ENCODE peak calls at places on chromosomes 16 and 17, in six cellular contexts. G, V, P, L, F and Q are unnamed samples.
A peak's percentile ranks its signal among the peaks of the same experiment; 100 is the strongest.

GRCh38 chr17:2063306-2064146 is 8.6 kb downstream of the HIC1 start:
- DNase-seq in L (no peak), G (no peak), F (no peak), V (no peak), P (no peak), Q (no peak)

GRCh38 chr16:66832661-66833305 is 2.0 kb upstream of the NAE1 start:
- DNase-seq in F (no peak), L (no peak), G (peak; percentile 29), V (no peak), P (peak; percentile 80), Q (no peak)

GRCh38 chr16:31376705-31377104 is 16.4 kb upstream of the ITGAD start:
- DNase-seq in L (no peak), G (no peak), V (no peak), P (no peak), F (no peak), Q (no peak)

GRCh38 chr16:11219188-11219587 is 36.8 kb downstream of the SOCS1 start:
- DNase-seq in G (no peak), P (no peak), F (no peak), L (no peak), V (no peak), Q (no peak)

GRCh38 chr16:56366945-56367344 is 58.4 kb downstream of the AMFR start:
- DNase-seq in G (no peak), V (no peak), F (no peak), L (no peak), P (no peak), Q (no peak)

GRCh38 chr16:73432794-73433455 is 385.0 kb upstream of the ZFHX3 start:
- DNase-seq in V (no peak), P (no peak), F (no peak), L (no peak), G (no peak), Q (no peak)

GRCh38 chr17:74632196-74632540 is 8.6 kb upstream of the CD300E start:
- DNase-seq in F (no peak), P (no peak), G (no peak), L (no peak), V (no peak), Q (no peak)

GRCh38 chr16:50326835-50327465 is 41.8 kb downstream of the BRD7 start:
- DNase-seq in P (no peak), G (peak; percentile 58), F (peak; percentile 40), L (no peak), V (no peak), Q (no peak)

GRCh38 chr16:54050281-54051210 is 236.0 kb downstream of the IRX3 start:
- DNase-seq in P (no peak), F (no peak), V (peak; percentile 49), G (no peak), L (no peak), Q (no peak)

GRCh38 chr16:73771676-73772075 is 524.9 kb upstream of the PSMD7 start:
- DNase-seq in V (no peak), G (no peak), L (no peak), F (no peak), P (no peak), Q (no peak)

GRCh38 chr16:78461087-78461486 is 361.6 kb downstream of the WWOX start:
- DNase-seq in P (no peak), G (peak; percentile 1), L (no peak), F (no peak), V (no peak), Q (no peak)

GRCh38 chr17:6569391-6570302 is 13.3 kb upstream of the PITPNM3 start:
- DNase-seq in P (no peak), L (no peak), G (no peak), V (peak; percentile 21), F (no peak), Q (no peak)

GRCh38 chr17:64095144-64095882 is 34.6 kb downstream of the ERN1 start:
- DNase-seq in G (peak; percentile 94), L (no peak), V (no peak), P (peak; percentile 87), F (no peak), Q (peak; percentile 78)

GRCh38 chr16:81530296-81530721 is 85.7 kb downstream of the CMIP start:
- DNase-seq in G (no peak), L (peak; percentile 30), V (no peak), F (no peak), P (no peak), Q (peak; percentile 94)

GRCh38 chr16:50121721-50122445 is 31.2 kb upstream of the TENT4B start:
- DNase-seq in V (no peak), L (no peak), G (no peak), P (no peak), F (no peak), Q (no peak)

GRCh38 chr16:11992008-11992584 is 15.6 kb downstream of the SNX29 start:
- DNase-seq in G (no peak), F (no peak), P (no peak), V (no peak), L (no peak), Q (no peak)

GRCh38 chr16:89290472-89290871 is 73.0 kb downstream of the ZNF778 start:
- DNase-seq in G (no peak), V (no peak), L (no peak), F (no peak), P (no peak), Q (no peak)

GRCh38 chr16:88375236-88376052 is 7.3 kb upstream of the ZNF469 start:
- DNase-seq in P (no peak), V (no peak), L (peak; percentile 28), G (no peak), F (no peak), Q (no peak)

GRCh38 chr17:38584350-38584925 is 21.3 kb downstream of the SRCIN1 start:
- DNase-seq in G (peak; percentile 59), P (peak; percentile 91), L (peak; percentile 77), F (peak; percentile 34), V (no peak), Q (no peak)

GRCh38 chr17:48575673-48576478 is 2.3 kb downstream of the HOXB4 start:
- DNase-seq in L (no peak), G (no peak), P (no peak), V (no peak), F (no peak), Q (no peak)
- H3K27ac ChIP-seq in L (peak overlapping the region; percentile 92), G (no peak overlapping the region), P (no peak overlapping the region), V (no peak overlapping the region), F (no peak overlapping the region), Q (no peak overlapping the region)

DNA sequence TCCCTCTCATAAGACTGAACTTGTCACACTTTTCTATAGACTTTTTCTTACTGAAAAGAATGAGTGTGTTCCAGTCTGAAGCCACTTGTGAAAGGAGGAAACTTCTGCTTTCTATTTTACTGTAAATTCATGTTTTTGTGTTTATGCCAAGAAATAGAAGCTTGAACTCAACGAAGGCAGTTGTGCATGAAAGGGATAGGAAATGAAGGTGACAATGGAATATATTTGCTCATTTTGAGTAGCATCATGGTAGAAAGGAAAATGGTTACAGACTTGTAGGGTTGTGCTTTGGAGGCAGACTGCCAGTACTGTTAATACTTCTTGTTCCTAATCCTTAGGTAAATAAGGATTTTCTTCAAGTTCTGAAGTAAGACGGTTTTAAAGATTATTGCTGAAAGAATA is 8.1 kb downstream of the CLTC start:
- DNase-seq in F (no peak), L (no peak), V (no peak), P (no peak), G (no peak), Q (no peak)
- H3K27ac ChIP-seq in F (no peak overlapping the region), L (peak overlapping the region; percentile 1), V (no peak overlapping the region), P (no peak overlapping the region), G (no peak overlapping the region), Q (no peak overlapping the region)

DNA sequence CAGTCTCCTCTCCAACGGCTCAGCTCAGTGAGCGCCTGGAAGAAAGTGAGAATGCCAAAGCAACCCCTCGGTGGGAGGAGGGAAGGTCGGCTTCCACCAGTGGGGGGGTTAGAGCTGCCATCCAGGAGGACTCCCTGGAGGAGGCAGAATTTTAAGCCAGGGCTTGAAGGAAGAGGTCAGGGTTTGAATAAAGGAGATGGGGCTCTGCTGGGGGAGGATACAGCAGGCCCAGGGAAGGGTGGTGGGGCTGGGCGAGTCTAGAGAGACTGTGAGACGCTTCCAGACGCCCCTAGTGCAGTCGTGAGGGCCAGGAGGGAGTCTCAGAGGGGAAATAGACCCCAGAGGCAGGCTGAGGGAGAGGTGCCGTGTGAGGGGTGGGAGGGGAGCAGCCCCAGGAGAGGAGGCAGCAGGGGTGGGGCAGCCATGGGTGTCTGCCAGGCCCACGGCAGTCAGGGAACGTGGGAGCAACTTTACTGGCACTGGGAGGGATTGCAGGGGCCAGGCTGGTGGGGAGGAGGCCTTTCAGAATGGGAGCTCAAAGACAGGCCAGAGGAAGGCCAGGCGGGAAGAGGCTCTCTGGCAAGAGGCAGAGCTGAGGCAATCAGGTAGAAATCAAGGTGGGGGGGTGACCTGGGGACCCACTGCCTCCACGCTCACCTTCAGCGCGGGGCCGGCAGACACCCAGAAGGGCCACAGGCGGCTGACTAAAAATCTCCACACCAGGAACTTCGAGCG is 12.1 kb upstream of the GSE1 start:
- DNase-seq in P (no peak), V (no peak), F (no peak), G (no peak), L (no peak), Q (no peak)
- H3K27ac ChIP-seq in P (no peak overlapping the region), V (no peak overlapping the region), F (no peak overlapping the region), G (no peak overlapping the region), L (no peak overlapping the region), Q (no peak overlapping the region)

DNA sequence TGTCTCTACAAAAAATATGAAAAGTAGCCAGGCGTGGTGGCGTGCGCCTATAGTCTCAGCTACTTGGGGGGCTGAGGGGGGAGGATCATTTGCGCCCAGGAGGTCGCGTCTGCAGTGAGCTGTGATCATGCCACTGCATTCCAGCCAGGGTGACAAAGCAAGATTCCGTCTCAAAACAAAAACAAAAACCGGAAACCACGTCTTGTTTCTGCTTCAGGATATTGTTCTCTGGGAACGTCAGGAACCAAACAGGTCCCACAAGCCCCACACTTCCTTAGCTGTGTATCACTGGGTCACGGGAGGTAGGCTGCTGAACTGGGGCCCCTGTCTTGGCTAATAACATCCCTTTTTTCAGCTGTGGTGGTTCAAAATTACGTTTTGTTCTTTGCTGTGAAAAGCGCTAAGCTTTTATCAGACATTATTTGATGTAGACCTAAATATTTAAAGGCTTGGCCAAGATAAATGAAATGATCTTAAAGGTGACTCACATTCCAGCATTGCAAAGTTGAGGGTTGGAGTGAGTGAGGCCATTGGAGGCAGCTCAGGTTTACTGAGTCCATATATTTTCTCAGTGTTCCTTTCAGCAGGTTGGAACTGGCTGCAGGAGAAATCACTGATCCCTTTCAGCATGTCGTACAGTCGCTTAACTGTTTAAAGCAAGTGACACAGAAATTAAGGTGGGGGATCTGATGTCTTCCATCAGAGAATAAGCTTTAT is 16.4 kb upstream of the SEC14L1 start:
- DNase-seq in L (no peak), V (peak; percentile 98), G (peak; percentile 91), P (peak; percentile 87), F (no peak), Q (peak; percentile 67)
- H3K27ac ChIP-seq in L (peak overlapping the region; percentile 81), V (peak overlapping the region; percentile 99), G (peak overlapping the region; percentile 95), P (peak overlapping the region; percentile 98), F (no peak overlapping the region), Q (peak overlapping the region; percentile 98)

DNA sequence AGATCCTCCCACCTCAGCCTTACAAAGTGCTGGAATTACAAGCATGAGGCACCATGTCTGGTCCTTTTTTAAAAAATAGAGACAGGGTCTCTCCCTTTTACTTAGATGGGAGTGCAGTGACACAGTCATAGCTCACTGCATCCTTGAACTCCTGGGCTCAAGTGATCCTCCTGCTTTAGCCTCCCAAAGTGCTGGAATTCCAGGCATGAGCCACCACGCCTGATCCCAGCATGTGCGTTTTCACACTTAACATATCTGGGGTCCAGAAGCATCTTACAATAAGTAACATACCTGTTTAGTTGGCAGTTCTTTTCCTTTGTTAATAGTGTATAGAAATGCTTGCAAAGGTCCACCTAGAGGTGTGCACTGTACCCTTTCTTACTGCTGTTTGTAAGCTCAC is 221.7 kb downstream of the RPTOR start:
- DNase-seq in L (no peak), F (no peak), G (no peak), V (peak; percentile 28), P (no peak), Q (no peak)
- H3K27ac ChIP-seq in L (no peak overlapping the region), F (peak overlapping the region; percentile 74), G (no peak overlapping the region), V (no peak overlapping the region), P (no peak overlapping the region), Q (no peak overlapping the region)